ENCODE peak calls at places on chromosomes 6 and 20, in six cellular contexts. D is GM23248; P is transverse colon; J is MM.1S; S is CD4-positive, CD25-positive, alpha-beta regulatory T cell; E is endothelial cell of umbilical vein. Z is an unnamed sample.

GRCh38 chr20:59177266-59178250 is 13.9 kb downstream of the ZNF831 start:
- DNase-seq in D (no peak), P (no peak), J (no peak), S (no peak), E (no peak), Z (no peak)

GRCh38 chr6:123945386-123945785 is 141.7 kb downstream of the NKAIN2 start:
- DNase-seq in D (no peak), P (no peak), J (peak; percentile 27), S (no peak), E (no peak), Z (no peak)

GRCh38 chr6:14053776-14054175 is 63.8 kb upstream of the CD83 start:
- DNase-seq in D (peak; percentile 76), P (no peak), J (no peak), S (no peak), E (no peak), Z (no peak)

GRCh38 chr20:50824137-50824536 is 29.3 kb downstream of the BCAS4 start:
- DNase-seq in D (peak; percentile 83), P (no peak), J (no peak), S (no peak), E (no peak), Z (peak; percentile 35)

GRCh38 chr6:154386848-154387717 is 30.5 kb upstream of the IPCEF1 start:
- DNase-seq in D (peak; percentile 79), P (no peak), J (no peak), S (no peak), E (peak; percentile 82), Z (peak; percentile 82)

GRCh38 chr6:106631356-106631755 is 2.0 kb downstream of the QRSL1 start:
- DNase-seq in D (peak; percentile 36), P (no peak), J (no peak), S (no peak), E (no peak), Z (no peak)

GRCh38 chr6:52496609-52497008 is 76.5 kb downstream of the EFHC1 start:
- DNase-seq in D (no peak), P (no peak), J (no peak), S (no peak), E (no peak), Z (no peak)

GRCh38 chr6:158999154-158999668 is 791 bp downstream of the RSPH3 start:
- DNase-seq in D (no peak), P (no peak), J (no peak), S (no peak), E (peak; percentile 21), Z (no peak)

GRCh38 chr6:14211596-14211961 is 94.0 kb downstream of the CD83 start:
- DNase-seq in D (peak; percentile 56), P (peak; percentile 53), J (no peak), S (peak; percentile 2), E (no peak), Z (peak; percentile 23)

GRCh38 chr6:41571066-41571780 is 25.0 kb downstream of the FOXP4 start:
- DNase-seq in D (peak; percentile 43), P (no peak), J (no peak), S (no peak), E (no peak), Z (no peak)

GRCh38 chr6:34657037-34657306 is 39.6 kb downstream of the ILRUN start:
- DNase-seq in D (peak; percentile 71), P (no peak), J (no peak), S (no peak), E (no peak), Z (no peak)

GRCh38 chr20:44642203-44643153 is 9.0 kb downstream of the ADA start:
- DNase-seq in D (peak; percentile 87), P (peak; percentile 71), J (peak; percentile 63), S (no peak), E (peak; percentile 89), Z (peak; percentile 86)

GRCh38 chr6:108091288-108091687 is 16.7 kb upstream of the OSTM1 start:
- DNase-seq in D (no peak), P (no peak), J (no peak), S (no peak), E (no peak), Z (no peak)

GRCh38 chr6:85640806-85641205 is 1.9 kb downstream of the SYNCRIP start:
- DNase-seq in D (peak; percentile 24), P (no peak), J (no peak), S (no peak), E (peak; percentile 9), Z (no peak)

GRCh38 chr6:165227644-165228329 is 81.6 kb downstream of the C6orf118 start:
- DNase-seq in D (peak; percentile 97), P (no peak), J (no peak), S (no peak), E (no peak), Z (no peak)

GRCh38 chr6:154232013-154232920 is 124.3 kb downstream of the IPCEF1 start:
- DNase-seq in D (peak; percentile 30), P (no peak), J (no peak), S (no peak), E (no peak), Z (peak; percentile 38)

GRCh38 chr6:119156742-119157494 is 78.5 kb upstream of the FAM184A start:
- DNase-seq in D (no peak), P (no peak), J (no peak), S (no peak), E (no peak), Z (no peak)

GRCh38 chr6:26474439-26474881 is 16.7 kb downstream of the BTN2A1 start:
- DNase-seq in D (no peak), P (no peak), J (no peak), S (no peak), E (no peak), Z (no peak)

GRCh38 chr20:45318948-45319347 is 10.8 kb upstream of the MATN4 start:
- DNase-seq in D (no peak), P (no peak), J (no peak), S (no peak), E (no peak), Z (no peak)

GRCh38 chr6:134880487-134881190 is 69.3 kb downstream of the ALDH8A1 start:
- DNase-seq in D (peak; percentile 47), P (no peak), J (no peak), S (no peak), E (no peak), Z (no peak)

GRCh38 chr6:127518212-127518709 is 874 bp downstream of the MTCL3 start:
- DNase-seq in D (no peak), P (no peak), J (no peak), S (no peak), E (no peak), Z (no peak)

GRCh38 chr6:34982424-34982852 is 93.4 kb downstream of the ANKS1A start:
- DNase-seq in D (peak; percentile 60), P (no peak), J (no peak), S (no peak), E (peak; percentile 22), Z (peak; percentile 21)

DNA sequence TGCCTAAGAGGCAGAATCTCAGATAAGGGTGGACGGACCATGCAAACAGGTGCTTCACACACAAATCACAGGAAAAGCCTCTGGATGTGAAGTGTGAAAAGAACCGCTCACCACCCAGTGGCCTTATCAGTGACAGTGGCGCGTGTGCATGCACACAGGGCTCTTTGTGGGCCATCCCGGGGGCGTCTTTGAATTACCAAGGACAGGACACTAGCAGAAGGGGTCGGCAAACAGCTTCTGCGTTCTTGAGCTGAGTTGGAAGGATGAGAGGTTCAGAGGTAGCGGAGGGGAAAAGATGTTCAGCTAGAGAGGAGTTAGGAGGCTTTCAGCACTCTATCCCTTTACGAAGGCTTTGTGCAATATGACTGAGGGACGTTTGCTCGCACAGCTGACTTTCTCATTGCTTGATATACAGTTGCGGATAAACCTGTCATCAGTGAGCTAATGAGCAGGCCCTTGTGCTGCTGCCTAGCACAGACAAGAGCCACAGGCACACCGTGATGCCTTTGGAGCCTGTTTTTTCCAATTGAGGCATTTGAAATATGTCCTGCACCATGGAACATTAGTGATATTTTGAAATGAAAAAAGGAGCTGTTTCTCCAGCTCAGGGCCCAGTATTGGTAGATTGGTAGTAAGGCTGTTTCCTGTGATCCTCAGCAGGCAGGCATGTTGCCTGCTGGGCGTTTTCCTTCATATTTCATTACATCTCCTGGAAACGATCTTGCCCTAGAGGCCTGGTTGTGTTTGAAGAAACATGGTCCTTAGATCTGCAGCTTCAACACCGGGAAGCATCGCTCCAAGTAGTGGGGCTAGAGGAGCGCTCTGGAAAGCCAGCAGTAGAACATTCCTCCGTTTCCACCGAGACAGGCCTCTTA is 83.2 kb downstream of the IYD start:
- DNase-seq in D (no peak), P (no peak), J (no peak), S (no peak), E (no peak), Z (no peak)
- H3K4me3 ChIP-seq in D (no peak overlapping the region), P (no peak overlapping the region), J (no peak overlapping the region), S (no peak overlapping the region), E (no peak overlapping the region), Z (no peak overlapping the region)

DNA sequence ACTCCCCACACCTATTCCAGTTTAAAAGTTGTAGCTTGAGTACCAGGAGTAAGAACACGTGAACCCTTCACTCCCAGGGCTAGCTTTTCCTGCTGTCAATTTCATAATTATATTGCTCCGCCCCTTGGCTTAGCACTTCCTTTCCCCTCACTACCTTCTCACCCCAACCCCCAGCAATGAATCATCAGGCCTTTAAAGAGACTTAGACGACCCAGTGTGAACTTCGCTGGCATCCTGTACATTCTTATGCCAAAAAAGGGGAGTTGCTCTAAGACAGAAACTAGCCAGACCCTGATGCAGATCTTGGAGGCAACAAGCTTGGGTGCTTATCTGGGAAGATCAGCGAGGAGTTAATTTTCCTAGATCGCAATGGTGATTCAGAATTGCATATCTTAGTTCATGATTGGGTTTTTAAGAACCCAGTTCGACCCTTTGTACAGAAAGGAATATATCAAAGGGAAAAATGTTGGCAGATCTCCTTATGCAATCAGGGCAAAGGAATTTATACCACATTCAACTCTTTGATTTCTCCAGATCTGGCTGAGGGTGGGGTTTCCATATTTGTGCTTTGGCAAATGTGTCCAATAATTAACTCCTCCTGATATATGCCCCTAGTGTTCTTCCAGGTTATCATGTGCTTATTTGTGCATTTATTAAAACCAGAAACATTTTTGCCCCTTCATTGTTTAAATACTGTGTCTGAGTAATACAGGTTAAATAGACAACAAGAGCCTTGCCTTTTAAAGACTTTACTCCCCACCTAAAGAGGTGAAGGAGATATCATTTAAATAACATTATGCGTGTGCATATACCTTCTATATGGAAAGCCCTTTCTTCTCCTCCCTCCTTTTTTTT is 8.1 kb upstream of the ATXN1 start:
- DNase-seq in D (peak; percentile 92), P (peak; percentile 38), J (no peak), S (peak; percentile 53), E (peak; percentile 91), Z (peak; percentile 96)
- H3K27ac ChIP-seq in D (peak overlapping the region; percentile 91), P (peak overlapping the region; percentile 66), J (no peak overlapping the region), S (peak overlapping the region; percentile 68), E (peak overlapping the region; percentile 84), Z (peak overlapping the region; percentile 95)

DNA sequence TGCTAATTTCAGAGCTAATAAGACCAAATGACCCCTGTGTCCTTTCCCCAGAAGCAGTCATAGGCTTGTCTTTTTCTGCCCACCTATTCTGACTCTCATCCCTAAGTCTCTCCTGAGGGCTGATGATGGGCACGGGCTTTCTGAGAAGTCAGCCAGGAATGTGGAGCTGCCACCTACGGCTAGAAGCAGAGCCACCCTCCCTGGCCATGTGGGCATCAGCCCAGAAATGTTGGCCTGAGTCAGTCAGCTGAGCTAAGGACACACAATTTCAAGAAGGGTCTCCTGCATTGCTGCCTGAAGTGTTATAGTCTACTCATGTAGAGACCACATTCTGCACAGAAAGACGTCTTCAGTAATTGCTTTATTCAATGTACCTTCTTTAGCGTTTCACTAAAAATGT is 17.1 kb downstream of the MYLIP start:
- DNase-seq in D (peak; percentile 42), P (no peak), J (no peak), S (no peak), E (peak; percentile 37), Z (no peak)
- H3K36me3 ChIP-seq in D (no peaks in the 10 kb centered on the region), P (peaks cover 68% of the 10 kb centered on the region), J (peaks cover 45% of the 10 kb centered on the region), S (peaks cover 93% of the 10 kb centered on the region), E (peaks cover 23% of the 10 kb centered on the region), Z (peaks cover 23% of the 10 kb centered on the region)

DNA sequence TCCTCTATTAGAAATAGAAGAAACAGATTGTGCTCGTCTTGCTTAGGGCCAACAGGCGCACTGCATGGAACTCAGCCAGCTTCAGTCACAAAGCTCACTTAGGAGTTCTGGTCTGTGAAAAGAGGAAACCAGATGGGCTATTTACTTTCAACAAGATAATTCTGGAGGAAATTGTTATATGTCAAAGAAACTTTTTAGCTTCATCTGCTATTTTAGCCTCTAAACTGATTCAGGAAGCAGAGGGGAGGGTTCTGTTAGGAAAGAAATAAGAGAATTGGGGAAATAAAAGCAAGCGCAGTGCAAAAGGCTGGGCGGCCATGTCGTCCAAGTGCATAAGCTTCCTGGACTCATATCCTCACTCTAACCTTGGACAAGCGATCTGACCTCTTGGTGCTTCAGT is 21.3 kb downstream of the PRKN start:
- DNase-seq in D (peak; percentile 12), P (peak; percentile 27), J (no peak), S (no peak), E (no peak), Z (no peak)
- H3K4me3 ChIP-seq in D (no peak overlapping the region), P (no peak overlapping the region), J (no peak overlapping the region), S (no peak overlapping the region), E (no peak overlapping the region), Z (no peak overlapping the region)

Z was measured in brain microvascular endothelial cell.